ENCODE peak calls at places on chromosomes 1 and 21, in five cellular contexts. D is colonic mucosa, T is HFF-Myc, F is GM23248, V is mucosa of descending colon. U is an unnamed sample.

GRCh38 chr1:203026666-203027663 is 674 bp downstream of the PPFIA4 start:
- DNase-seq in D (peak), T (no peak), F (no peak), V (no peak), U (no peak)

GRCh38 chr1:228867951-228868730 is 132.9 kb downstream of the RHOU start:
- DNase-seq in D (peak), T (no peak), F (no peak), V (peak), U (no peak)

GRCh38 chr1:96683931-96684330 is 37.7 kb upstream of the PTBP2 start:
- DNase-seq in D (no peak), T (no peak), F (no peak), V (no peak), U (no peak)

GRCh38 chr1:1777510-1777909 is 760 bp downstream of the NADK start:
- DNase-seq in D (peak), T (no peak), F (peak), V (peak), U (peak)

GRCh38 chr1:59765036-59765730 is 49.6 kb upstream of the HOOK1 start:
- DNase-seq in D (no peak), T (no peak), F (no peak), V (no peak), U (no peak)

GRCh38 chr1:209250970-209251636 is 332.4 kb upstream of the CAMK1G start:
- DNase-seq in D (no peak), T (no peak), F (peak), V (no peak), U (no peak)

GRCh38 chr1:220803401-220804201 is 16.9 kb downstream of the MTARC1 start:
- DNase-seq in D (peak), T (no peak), F (peak), V (peak), U (no peak)

GRCh38 chr1:198068280-198068679 is 88.5 kb upstream of the NEK7 start:
- DNase-seq in D (no peak), T (no peak), F (no peak), V (no peak), U (no peak)

GRCh38 chr1:21238141-21238800 is 52.0 kb downstream of the ECE1 start:
- DNase-seq in D (no peak), T (no peak), F (peak), V (no peak), U (no peak)

GRCh38 chr1:8134546-8135235 is 108.6 kb upstream of the ERRFI1 start:
- DNase-seq in D (no peak), T (no peak), F (peak), V (no peak), U (no peak)

GRCh38 chr1:2172012-2172411 is 22.6 kb downstream of the FAAP20 start:
- DNase-seq in D (no peak), T (no peak), F (no peak), V (no peak), U (no peak)

GRCh38 chr21:33029975-33030461 is 4.3 kb downstream of the OLIG2 start:
- DNase-seq in D (no peak), T (no peak), F (no peak), V (no peak), U (no peak)

GRCh38 chr21:26806734-26807372 is 38.4 kb downstream of the ADAMTS1 start:
- DNase-seq in D (no peak), T (no peak), F (peak), V (no peak), U (no peak)

GRCh38 chr1:201377611-201378092 is at the start of gene TNNT2:
- DNase-seq in D (no peak), T (no peak), F (no peak), V (no peak), U (no peak)

GRCh38 chr1:44603718-44604117 is 70.6 kb downstream of the TMEM53 start:
- DNase-seq in D (peak), T (no peak), F (no peak), V (peak), U (no peak)

GRCh38 chr1:161196521-161197451 is 2.1 kb downstream of the ADAMTS4 start:
- DNase-seq in D (no peak), T (peak), F (peak), V (no peak), U (no peak)

GRCh38 chr1:184189361-184189760 is 137.8 kb downstream of the TSEN15 start:
- DNase-seq in D (no peak), T (no peak), F (no peak), V (no peak), U (no peak)

GRCh38 chr1:2575801-2576663 is 10.5 kb upstream of the PRXL2B start:
- DNase-seq in D (peak), T (no peak), F (no peak), V (peak), U (no peak)

GRCh38 chr1:169610858-169611257 is 19.1 kb downstream of the SELP start:
- DNase-seq in D (no peak), T (no peak), F (no peak), V (no peak), U (no peak)

GRCh38 chr1:206761369-206761768 is 9.2 kb upstream of the IL19 start:
- DNase-seq in D (no peak), T (no peak), F (peak), V (no peak), U (no peak)

GRCh38 chr21:15397258-15397657 is 332.5 kb upstream of the NRIP1 start:
- DNase-seq in D (no peak), T (no peak), F (no peak), V (no peak), U (no peak)

GRCh38 chr1:205592443-205593003 is 39.3 kb downstream of the ELK4 start:
- DNase-seq in D (no peak), T (no peak), F (no peak), V (no peak), U (peak)

GRCh38 chr1:205591522-205592351 is 40.1 kb downstream of the ELK4 start:
- DNase-seq in D (peak), T (no peak), F (peak), V (peak), U (peak)

GRCh38 chr1:205594846-205595245 is 37.0 kb downstream of the ELK4 start:
- DNase-seq in D (no peak), T (no peak), F (no peak), V (no peak), U (no peak)

GRCh38 chr1:205593967-205594366 is 37.8 kb downstream of the ELK4 start:
- DNase-seq in D (no peak), T (no peak), F (no peak), V (no peak), U (peak)

GRCh38 chr1:205593532-205593931 is 38.3 kb downstream of the ELK4 start:
- DNase-seq in D (no peak), T (no peak), F (no peak), V (no peak), U (no peak)
- H3K4me3 ChIP-seq in D (no peak), T (no peak), F (no peak), V (no peak), U (no peak)

GRCh38 chr1:22754106-22754768 is 43.6 kb downstream of the EPHB2 start:
- DNase-seq in D (no peak), T (no peak), F (peak), V (no peak), U (no peak)
- H3K4me3 ChIP-seq in D (no peak), T (no peak), F (no peak), V (no peak), U (no peak)

GRCh38 chr1:150213170-150214098 is 22.5 kb downstream of the ANP32E start:
- DNase-seq in D (peak), T (peak), F (peak), V (peak), U (peak)
- H3K4me3 ChIP-seq in D (peak), T (peak), F (peak), V (no peak), U (peak)

GRCh38 chr1:183185941-183186490 is at the start of gene LAMC2:
- DNase-seq in D (peak), T (no peak), F (no peak), V (peak), U (no peak)

GRCh38 chr1:183191833-183192232 is 5.8 kb downstream of the LAMC2 start:
- DNase-seq in D (no peak), T (peak), F (peak), V (no peak), U (no peak)

DNA sequence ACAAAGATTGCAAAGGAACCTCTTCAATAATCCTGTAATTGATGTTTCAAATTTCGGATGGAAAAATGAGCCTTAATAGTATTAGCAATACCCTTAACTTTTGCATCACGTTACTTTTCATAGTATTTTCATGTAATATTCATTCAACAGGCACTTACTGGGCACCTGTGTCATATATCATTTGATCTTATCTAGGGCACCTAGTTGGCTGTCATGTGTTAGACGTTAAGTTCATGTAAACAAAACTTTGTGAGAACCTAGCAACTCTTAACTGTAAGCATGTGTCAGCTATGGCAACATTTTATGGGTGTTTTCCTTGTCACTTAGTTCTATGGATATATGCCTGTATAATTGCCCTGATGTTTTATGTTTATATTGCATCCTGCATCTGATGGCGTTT is 756 bp downstream of the LAMC2 start:
- DNase-seq in D (no peak), T (no peak), F (no peak), V (no peak), U (no peak)
- H3K4me3 ChIP-seq in D (peak), T (no peak), F (no peak), V (no peak), U (no peak)

DNA sequence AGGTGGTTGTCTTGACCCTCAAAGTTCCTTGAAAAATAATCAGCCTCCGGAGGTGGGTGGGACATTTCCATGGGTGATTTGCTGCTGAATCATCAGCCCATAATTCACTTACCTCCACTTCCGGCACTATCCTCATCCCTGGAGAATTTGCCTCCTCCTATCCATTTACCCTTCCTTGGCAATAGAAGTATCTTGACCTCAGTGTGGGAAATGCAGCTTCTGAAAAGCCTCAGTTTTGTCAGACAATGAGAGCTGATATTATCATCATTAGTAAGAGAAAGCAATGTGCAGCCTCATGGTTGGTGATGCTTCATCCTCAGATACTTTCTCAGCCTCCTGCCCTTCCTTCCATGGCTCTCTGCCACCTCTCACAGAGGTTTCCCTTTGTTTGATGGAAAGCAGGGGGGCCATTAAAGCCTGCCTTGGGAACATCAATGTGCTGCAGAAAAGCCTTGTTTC is 33.3 kb upstream of the RGS4 start:
- DNase-seq in D (no peak), T (peak), F (peak), V (no peak), U (no peak)
- H3K4me3 ChIP-seq in D (no peak), T (no peak), F (peak), V (no peak), U (no peak)

DNA sequence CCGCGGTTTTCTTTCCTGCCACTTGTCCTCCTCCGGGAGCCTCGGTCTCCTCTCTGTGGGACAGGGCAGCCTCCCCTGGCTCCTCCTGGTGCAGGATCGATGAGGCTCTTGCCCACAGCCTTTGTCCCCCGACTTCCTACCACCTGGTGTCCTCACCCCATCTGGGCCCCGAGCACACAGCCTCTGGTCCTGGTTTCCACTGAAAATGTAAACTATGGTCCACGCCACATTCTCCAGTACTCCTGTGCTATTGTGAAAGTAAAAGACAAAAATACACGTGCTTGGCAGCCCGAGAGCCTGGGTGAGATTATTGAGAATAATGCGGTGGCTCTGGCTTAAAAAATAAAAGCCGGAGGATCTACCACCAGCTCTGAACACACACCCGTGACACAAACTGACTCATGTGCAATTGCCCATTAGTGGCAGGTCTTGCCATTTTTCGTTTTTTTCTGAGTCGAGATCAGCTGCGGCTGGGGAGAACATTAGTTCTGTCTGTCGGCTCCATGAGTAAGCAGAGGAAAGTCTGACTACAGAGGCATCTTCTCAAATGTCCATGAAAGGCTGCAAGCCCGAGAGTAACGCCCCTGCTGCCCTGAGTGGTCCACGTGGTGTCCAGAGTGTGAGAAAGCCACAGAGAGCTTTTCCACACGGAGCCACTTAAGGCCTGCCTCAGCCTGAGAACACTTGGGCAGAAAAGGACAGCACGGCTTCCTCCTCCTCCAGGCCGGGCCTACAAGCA is 5.7 kb upstream of the COL6A2 start:
- DNase-seq in D (peak), T (peak), F (peak), V (peak), U (peak)
- H3K4me3 ChIP-seq in D (no peak), T (peak), F (peak), V (no peak), U (peak)

U was measured in ascending aorta.